ENCODE peak calls at places on chromosomes 5 and 9, in seven cellular contexts. W is esophagus squamous epithelium, G is lower leg skin, E is K562, U is heart left ventricle, C is IMR-90, D is ovary. Q is an unnamed sample.

GRCh38 chr9:122173670-122174069 is 14.0 kb downstream of the MORN5 start:
- DNase-seq in C (no peak), W (no peak), E (no peak), D (no peak), U (no peak), G (no peak), Q (no peak)

GRCh38 chr5:24691073-24691472 is 46.3 kb upstream of the CDH10 start:
- DNase-seq in E (no peak), U (no peak), D (no peak), C (no peak), W (no peak), G (no peak), Q (no peak)

GRCh38 chr9:135666534-135667402 is 3.7 kb downstream of the LCN9 start:
- DNase-seq in W (no peak), C (no peak), G (no peak), U (no peak), E (no peak), D (no peak), Q (no peak)

GRCh38 chr5:77145666-77146065 is 58.6 kb upstream of the ZBED3 start:
- DNase-seq in G (no peak), D (no peak), W (no peak), U (no peak), C (peak), E (no peak), Q (no peak)

GRCh38 chr5:138372225-138372624 is 19.7 kb downstream of the KDM3B start:
- DNase-seq in E (no peak), U (no peak), W (no peak), G (no peak), D (no peak), C (no peak), Q (no peak)

GRCh38 chr9:137298983-137299521 is 3.0 kb downstream of the NRARP start:
- DNase-seq in U (no peak), E (no peak), W (no peak), D (peak), G (no peak), C (no peak), Q (no peak)

GRCh38 chr5:6545770-6546690 is 86.8 kb downstream of the NSUN2 start:
- DNase-seq in U (no peak), D (no peak), C (no peak), E (no peak), W (no peak), G (peak), Q (no peak)

GRCh38 chr9:86600291-86600690 is 246.1 kb upstream of the TUT7 start:
- DNase-seq in W (no peak), G (no peak), D (no peak), E (no peak), U (no peak), C (peak), Q (no peak)

GRCh38 chr5:147234825-147235635 is at the start of gene STK32A:
- DNase-seq in W (no peak), U (peak), G (peak), D (peak), C (no peak), E (no peak), Q (peak)

GRCh38 chr5:1521671-1522600 is 1.8 kb downstream of the LPCAT1 start:
- DNase-seq in D (peak), G (peak), W (no peak), E (peak), C (peak), U (peak), Q (peak)

GRCh38 chr9:2889023-2889422 is 45.1 kb upstream of the PUM3 start:
- DNase-seq in W (no peak), D (no peak), G (no peak), U (no peak), C (no peak), E (no peak), Q (no peak)

GRCh38 chr9:129783516-129784361 is 19.2 kb upstream of the TOR1B start:
- DNase-seq in U (peak), C (peak), G (peak), W (no peak), D (peak), E (peak), Q (peak)

GRCh38 chr9:126113756-126114408 is 212.7 kb upstream of the MVB12B start:
- DNase-seq in D (no peak), C (no peak), U (no peak), E (no peak), G (peak), W (no peak), Q (no peak)

GRCh38 chr5:66247176-66247960 is 103.3 kb downstream of the SREK1 start:
- DNase-seq in C (peak), W (no peak), D (no peak), E (no peak), G (no peak), U (no peak), Q (no peak)

GRCh38 chr9:134329576-134329855 is 3.3 kb downstream of the RXRA start:
- DNase-seq in W (no peak), G (no peak), E (no peak), D (no peak), C (no peak), U (peak), Q (no peak)

GRCh38 chr5:177458912-177459350 is 12.3 kb downstream of the PRR7 start:
- DNase-seq in D (no peak), E (no peak), C (peak), U (peak), G (no peak), W (no peak), Q (no peak)

GRCh38 chr9:133990366-133991210 is 1.5 kb downstream of the VAV2 start:
- DNase-seq in W (no peak), G (peak), U (peak), C (peak), E (no peak), D (peak), Q (no peak)

GRCh38 chr9:115637661-115638060 is 515.9 kb upstream of the PAPPA start:
- DNase-seq in G (no peak), C (no peak), D (no peak), E (no peak), W (no peak), U (no peak), Q (no peak)

GRCh38 chr5:74490814-74491213 is 149.7 kb downstream of the ENC1 start:
- DNase-seq in G (no peak), E (no peak), C (no peak), D (no peak), W (no peak), U (no peak), Q (no peak)

GRCh38 chr9:78167356-78167755 is 68.5 kb upstream of the CEP78 start:
- DNase-seq in G (no peak), D (no peak), U (no peak), W (no peak), E (no peak), C (no peak), Q (no peak)

GRCh38 chr5:100562821-100563220 is 27.6 kb downstream of the FAM174A start:
- DNase-seq in G (no peak), D (no peak), C (no peak), W (no peak), E (no peak), U (no peak), Q (no peak)

GRCh38 chr5:34494111-34494755 is 161.9 kb upstream of the RAI14 start:
- DNase-seq in U (no peak), C (peak), G (no peak), W (no peak), D (no peak), E (no peak), Q (no peak)

GRCh38 chr5:107268241-107268640 is 402.5 kb downstream of the EFNA5 start:
- DNase-seq in E (no peak), U (no peak), W (no peak), D (no peak), G (no peak), C (peak), Q (no peak)

GRCh38 chr5:146233441-146233840 is 30.0 kb downstream of the RBM27 start:
- DNase-seq in G (no peak), D (no peak), C (no peak), E (no peak), U (peak), W (no peak), Q (no peak)

GRCh38 chr9:109440797-109441287 is 57.3 kb downstream of the PTPN3 start:
- DNase-seq in W (no peak), U (no peak), G (no peak), C (peak), E (peak), D (no peak), Q (peak)

GRCh38 chr5:1522601-1523479 is 920 bp downstream of the LPCAT1 start:
- DNase-seq in U (peak), D (peak), E (peak), G (peak), C (no peak), W (no peak), Q (peak)

GRCh38 chr5:127926974-127927373 is 156.6 kb upstream of the SLC12A2 start:
- DNase-seq in E (no peak), W (no peak), G (no peak), C (no peak), U (no peak), D (no peak), Q (no peak)
- TF ChIP-seq CTCF in E (no peak), W (no peak), G (no peak), C (no peak), U (no peak), D (no peak), Q (no peak)

GRCh38 chr9:132877818-132878694 is at the start of gene AK8:
- DNase-seq in E (peak), U (peak), G (peak), C (peak), D (peak), W (no peak), Q (peak)
- TF ChIP-seq POLR2A in E (peak), U (no peak), G (no peak), C (peak), D (peak), W (no peak), Q (no peak)

GRCh38 chr5:135566422-135567416 is 12.1 kb downstream of the CXCL14 start:
- DNase-seq in C (no peak), E (peak), G (no peak), W (no peak), D (no peak), U (no peak), Q (no peak)
- TF ChIP-seq CTCF in C (no peak), E (peak), G (no peak), W (no peak), D (no peak), U (no peak), Q (no peak)

GRCh38 chr9:68980341-68980914 is 33.5 kb downstream of the PRKACG start:
- DNase-seq in G (no peak), E (no peak), D (no peak), W (no peak), C (no peak), U (peak), Q (no peak)

GRCh38 chr9:68981825-68982224 is 32.1 kb downstream of the PRKACG start:
- DNase-seq in G (no peak), E (no peak), W (no peak), C (no peak), D (no peak), U (no peak), Q (no peak)

GRCh38 chr9:68979538-68980314 is 34.2 kb downstream of the PRKACG start:
- DNase-seq in E (no peak), W (no peak), D (no peak), U (peak), C (no peak), G (no peak), Q (no peak)

GRCh38 chr9:68983797-68984419 is 30.0 kb downstream of the PRKACG start:
- DNase-seq in G (no peak), W (no peak), D (no peak), E (no peak), C (no peak), U (no peak), Q (no peak)

GRCh38 chr9:68983008-68983411 is 30.9 kb downstream of the PRKACG start:
- DNase-seq in G (no peak), C (no peak), W (no peak), D (no peak), E (peak), U (no peak), Q (no peak)
- TF ChIP-seq POLR2A in G (no peak), C (no peak), W (no peak), D (no peak), E (no peak), U (no peak), Q (no peak)

GRCh38 chr9:95726756-95727155 is 148.7 kb upstream of the ERCC6L2 start:
- DNase-seq in E (peak), W (no peak), U (no peak), G (no peak), D (no peak), C (peak), Q (no peak)
- TF ChIP-seq CTCF in E (peak), W (peak), U (peak), G (no peak), D (peak), C (peak), Q (peak)

GRCh38 chr5:424259-425110 is 18.5 kb upstream of the EXOC3 start:
- DNase-seq in U (no peak), C (peak), D (no peak), G (peak), W (no peak), E (no peak), Q (no peak)
- TF ChIP-seq POLR2A in U (no peak), C (no peak), D (no peak), G (no peak), W (no peak), E (no peak), Q (no peak)

GRCh38 chr5:102152906-102153787 is 142.9 kb downstream of the SLCO4C1 start:
- DNase-seq in E (no peak), W (no peak), G (no peak), U (no peak), D (no peak), C (no peak), Q (no peak)
- TF ChIP-seq CTCF in E (peak), W (no peak), G (no peak), U (no peak), D (no peak), C (no peak), Q (no peak)

GRCh38 chr9:120852240-120853018 is 9.7 kb upstream of the PSMD5 start:
- DNase-seq in W (no peak), G (no peak), E (no peak), C (peak), U (no peak), D (no peak), Q (no peak)
- TF ChIP-seq POLR2A in W (no peak), G (no peak), E (no peak), C (no peak), U (no peak), D (no peak), Q (no peak)

Q was measured in uterus.